ENCODE peak calls at places on chromosome 14, in five cellular contexts. E is uterus, C is SW480, J is type B pancreatic cell, X is left lobe of liver. M is an unnamed sample.

GRCh38 chr14:100100032-100100405 is 34.8 kb downstream of the EVL start:
- DNase-seq in E (no peak), C (no peak), J (no peak), X (no peak), M (no peak)

GRCh38 chr14:67944605-67945004 is 125.0 kb downstream of the RAD51B start:
- DNase-seq in E (no peak), C (no peak), J (no peak), X (no peak), M (no peak)

GRCh38 chr14:89428556-89429196 is 11.6 kb upstream of the FOXN3 start:
- DNase-seq in E (peak; percentile 27), C (peak; percentile 42), J (no peak), X (no peak), M (no peak)

GRCh38 chr14:55929136-55929535 is 189.1 kb upstream of the PELI2 start:
- DNase-seq in E (no peak), C (no peak), J (no peak), X (no peak), M (peak; percentile 16)

GRCh38 chr14:105855893-105856675 is 329.7 kb downstream of the TMEM121 start:
- DNase-seq in E (no peak), C (no peak), J (peak; percentile 58), X (no peak), M (no peak)

GRCh38 chr14:68079941-68080697 is 260.5 kb downstream of the RAD51B start:
- DNase-seq in E (no peak), C (no peak), J (no peak), X (no peak), M (no peak)

GRCh38 chr14:86168376-86168775 is 638.4 kb downstream of the FLRT2 start:
- DNase-seq in E (no peak), C (no peak), J (no peak), X (no peak), M (peak; percentile 58)

GRCh38 chr14:99248761-99249171 is 23.2 kb downstream of the BCL11B start:
- DNase-seq in E (no peak), C (no peak), J (no peak), X (no peak), M (no peak)

GRCh38 chr14:78222746-78223145 is 52.6 kb downstream of the NRXN3 start:
- DNase-seq in E (no peak), C (no peak), J (no peak), X (no peak), M (no peak)

GRCh38 chr14:104393898-104394605 is 185.5 kb upstream of the C14orf180 start:
- DNase-seq in E (no peak), C (no peak), J (peak; percentile 59), X (peak; percentile 39), M (no peak)

GRCh38 chr14:75417674-75418073 is 10.1 kb upstream of the JDP2 start:
- DNase-seq in E (no peak), C (no peak), J (no peak), X (no peak), M (no peak)